ENCODE peak calls at places on chromosomes 1 and 21, in six cellular contexts. L is A549, W is H1, P is adrenal gland, T is K562, U is transverse colon. Q is an unnamed sample. For H3K4me1, the result is how much of the 10 kb centered on the place peaks cover.

GRCh38 chr1:81681570-81681969 is 119.2 kb upstream of the ADGRL2 start:
- DNase-seq in U (no peak), W (no peak), P (no peak), T (no peak), L (no peak), Q (peak)

GRCh38 chr1:206666954-206667353 is 17.8 kb upstream of the MAPKAPK2 start:
- DNase-seq in T (no peak), W (no peak), L (no peak), P (no peak), U (no peak), Q (no peak)

GRCh38 chr1:152462636-152463035 is 48.0 kb upstream of the LCE5A start:
- DNase-seq in W (no peak), L (no peak), U (no peak), P (no peak), T (no peak), Q (no peak)

GRCh38 chr1:244603498-244603897 is 49.4 kb upstream of the DESI2 start:
- DNase-seq in L (no peak), W (no peak), P (no peak), T (peak), U (no peak), Q (no peak)

GRCh38 chr1:243964915-243965314 is 86.2 kb upstream of the ZBTB18 start:
- DNase-seq in T (no peak), P (no peak), U (no peak), L (no peak), W (peak), Q (no peak)

GRCh38 chr1:111704776-111705175 is 34.4 kb downstream of the INKA2 start:
- DNase-seq in P (no peak), T (peak), L (no peak), W (no peak), U (no peak), Q (no peak)

GRCh38 chr1:233006582-233006981 is 56.2 kb downstream of the NTPCR start:
- DNase-seq in T (no peak), P (no peak), W (no peak), U (no peak), L (no peak), Q (no peak)

GRCh38 chr1:217747156-217747769 is 116.1 kb downstream of the SPATA17 start:
- DNase-seq in L (peak), T (peak), U (no peak), P (no peak), W (no peak), Q (no peak)

GRCh38 chr1:29767088-29767685 is 530.9 kb downstream of the PTPRU start:
- DNase-seq in L (no peak), U (no peak), W (no peak), P (no peak), T (no peak), Q (no peak)

GRCh38 chr21:46226146-46226545 is 2.4 kb downstream of the LSS start:
- DNase-seq in T (peak), P (no peak), L (no peak), W (no peak), U (no peak), Q (no peak)

GRCh38 chr1:171740987-171741871 is 636 bp downstream of the VAMP4 start:
- DNase-seq in P (peak), W (no peak), U (peak), T (peak), L (peak), Q (peak)

GRCh38 chr21:33895356-33895755 is 20.2 kb downstream of the ATP5PO start:
- DNase-seq in W (no peak), U (no peak), P (no peak), L (no peak), T (no peak), Q (no peak)

GRCh38 chr1:55559802-55560201 is 344.6 kb upstream of the USP24 start:
- DNase-seq in U (no peak), W (no peak), L (no peak), T (no peak), P (no peak), Q (no peak)

GRCh38 chr1:239288964-239289535 is 97.3 kb upstream of the CHRM3 start:
- DNase-seq in W (no peak), P (no peak), L (no peak), T (no peak), U (no peak), Q (no peak)

GRCh38 chr21:33761104-33762036 is 119.1 kb downstream of the ITSN1 start:
- DNase-seq in W (no peak), L (peak), T (peak), U (no peak), P (no peak), Q (no peak)

GRCh38 chr21:42568377-42568776 is 54.7 kb downstream of the SLC37A1 start:
- DNase-seq in P (peak), U (peak), T (no peak), L (no peak), W (no peak), Q (no peak)

DNA sequence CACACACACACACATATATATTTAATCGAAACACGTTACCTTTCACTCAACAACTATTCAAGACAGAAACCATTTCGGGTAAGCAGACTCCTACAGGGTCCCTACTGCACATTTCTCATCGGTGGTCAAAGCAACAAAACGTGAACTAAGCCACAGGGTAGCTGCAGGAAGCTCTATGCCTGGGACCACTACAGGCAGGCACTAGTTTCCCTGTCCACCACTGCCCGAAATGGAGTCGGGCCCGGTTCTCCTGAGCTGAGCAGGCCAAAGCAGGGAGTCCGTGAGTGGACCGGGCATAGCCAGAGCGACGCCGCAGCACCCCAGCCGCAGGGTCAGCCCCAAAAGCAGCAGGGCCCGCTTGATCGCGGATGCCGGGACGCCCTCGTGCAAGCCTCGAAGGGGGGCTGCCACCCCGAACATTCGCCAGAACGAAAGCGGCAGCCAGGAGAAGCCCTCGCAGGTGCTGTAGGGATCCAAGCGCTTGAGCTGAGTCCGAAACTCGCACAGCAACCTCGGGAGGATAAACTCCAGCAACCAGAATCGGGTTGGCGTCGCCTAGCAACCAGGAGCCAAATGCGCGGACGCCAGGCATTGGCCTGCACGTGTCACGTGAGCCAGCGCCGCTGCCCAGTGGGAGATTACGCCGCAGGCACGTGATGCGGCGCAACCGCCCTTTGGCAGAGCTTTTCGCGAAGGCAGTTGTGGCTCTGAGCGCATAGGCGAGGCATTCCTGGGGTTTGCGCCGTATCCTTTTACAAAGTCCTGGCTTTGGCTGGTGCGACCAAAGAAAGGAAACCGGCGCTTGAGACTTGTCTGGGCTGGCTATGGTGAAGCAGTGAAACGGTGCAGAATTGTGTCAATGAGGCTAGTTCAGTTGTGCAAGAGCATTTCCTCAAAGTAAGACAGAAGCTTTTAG is 13.9 kb upstream of the DDI2 start:
- DNase-seq in P (peak), L (peak), W (peak), T (peak), U (peak), Q (peak)
- TF ChIP-seq POLR2A in P (peak), L (peak), W (no peak), T (no peak), U (peak), Q (peak)

GRCh38 chr1:41663671-41664400 is 179.4 kb upstream of the EDN2 start:
- DNase-seq in T (no peak), U (no peak), L (no peak), P (no peak), W (no peak), Q (no peak)

GRCh38 chr1:41666991-41667631 is 182.6 kb upstream of the EDN2 start:
- DNase-seq in U (peak), P (no peak), L (no peak), W (no peak), T (no peak), Q (peak)

GRCh38 chr1:41664861-41665640 is 180.6 kb upstream of the EDN2 start:
- DNase-seq in P (no peak), T (no peak), W (no peak), U (no peak), L (peak), Q (peak)

GRCh38 chr1:41668967-41669366 is 184.5 kb upstream of the EDN2 start:
- DNase-seq in U (no peak), P (no peak), T (no peak), L (no peak), W (no peak), Q (no peak)

GRCh38 chr1:41665962-41666917 is 181.8 kb upstream of the EDN2 start:
- DNase-seq in T (no peak), P (no peak), U (no peak), W (no peak), L (no peak), Q (no peak)
- H3K4me1 ChIP-seq in T (under half), P (under half), U (under half), W (under half), L (under half), Q (under half)

GRCh38 chr1:150268706-150269403 is at the start of gene APH1A:
- DNase-seq in L (peak), T (peak), P (peak), W (peak), U (peak), Q (peak)
- TF ChIP-seq POLR2A in L (no peak), T (peak), P (no peak), W (no peak), U (peak), Q (peak)

DNA sequence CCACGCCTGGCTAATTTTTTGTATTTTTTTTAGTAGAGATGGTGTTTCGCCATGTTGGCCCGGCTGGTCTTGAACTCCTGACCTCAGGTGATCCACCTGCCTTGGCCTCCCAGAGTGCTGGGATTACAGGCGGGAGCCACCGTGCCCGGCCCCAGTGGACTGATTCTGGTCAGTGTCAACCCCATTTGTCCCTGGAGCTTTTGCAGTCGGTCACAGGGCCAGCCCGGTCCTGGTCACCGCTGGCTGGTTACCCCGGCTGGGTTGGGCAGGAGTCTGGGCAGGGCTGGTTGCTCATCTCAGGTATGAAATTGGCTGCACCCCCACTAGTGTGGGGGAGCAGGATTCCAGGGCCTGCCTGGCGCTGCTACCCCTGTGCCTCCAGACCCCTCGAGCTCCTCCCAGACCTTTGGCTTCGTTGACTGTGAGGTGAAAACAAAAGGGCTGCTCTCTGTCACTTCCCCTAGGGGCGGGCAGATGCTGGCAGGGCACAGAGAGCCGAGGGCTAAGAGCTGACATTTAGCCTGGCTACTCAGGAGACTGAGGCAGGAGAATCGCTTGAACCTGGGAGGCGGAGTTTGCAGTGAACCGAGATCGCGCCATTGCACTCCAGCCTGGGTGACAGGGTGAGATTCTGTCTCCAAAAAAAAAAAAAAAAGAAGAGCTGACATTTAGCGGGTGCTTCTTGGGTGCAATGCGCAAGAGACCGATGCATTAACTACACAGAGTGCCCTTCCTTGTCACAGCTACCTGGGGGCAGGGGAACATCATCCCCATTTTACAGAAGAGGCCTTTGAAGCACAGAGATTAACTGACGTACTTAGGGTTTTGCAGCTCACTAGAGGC is 10.6 kb downstream of the TNFRSF1B start:
- DNase-seq in U (no peak), P (no peak), T (no peak), W (no peak), L (no peak), Q (no peak)
- H3K4me1 ChIP-seq in U (under half), P (half or more), T (under half), W (under half), L (under half), Q (under half)

DNA sequence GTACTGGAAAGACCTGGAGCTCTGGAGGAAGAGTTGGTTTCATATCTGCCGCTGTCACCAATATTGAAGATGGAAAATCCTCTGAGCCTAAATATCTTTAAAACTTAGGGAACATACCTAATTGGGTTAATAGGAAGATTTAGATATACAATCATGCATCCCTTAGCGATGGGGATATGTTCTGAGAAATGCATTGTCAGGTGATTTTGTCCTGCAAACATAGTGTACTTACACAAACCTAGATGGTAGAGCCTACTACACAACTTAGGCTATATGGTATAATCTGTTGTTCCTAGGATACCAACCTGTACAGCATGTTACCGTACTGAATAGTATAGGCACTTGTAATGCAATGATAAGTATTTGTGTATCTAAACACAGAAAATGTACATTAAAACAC is 22.5 kb downstream of the YTHDF2 start:
- DNase-seq in L (no peak), W (no peak), T (no peak), P (no peak), U (no peak), Q (no peak)
- TF ChIP-seq POLR2A in L (no peak), W (no peak), T (no peak), P (no peak), U (no peak), Q (no peak)

GRCh38 chr1:150162582-150162861 is 12.8 kb downstream of the PLEKHO1 start:
- DNase-seq in L (no peak), P (no peak), T (no peak), U (no peak), W (peak), Q (no peak)

GRCh38 chr1:150162862-150163706 is 13.4 kb downstream of the PLEKHO1 start:
- DNase-seq in U (peak), P (peak), T (peak), L (no peak), W (peak), Q (peak)

GRCh38 chr1:150160964-150161626 is 11.4 kb downstream of the PLEKHO1 start:
- DNase-seq in W (no peak), T (no peak), P (no peak), L (no peak), U (no peak), Q (no peak)

GRCh38 chr1:150164224-150164623 is 14.5 kb downstream of the PLEKHO1 start:
- DNase-seq in W (no peak), T (no peak), U (no peak), L (no peak), P (no peak), Q (no peak)

GRCh38 chr1:150161747-150162581 is 12.2 kb downstream of the PLEKHO1 start:
- DNase-seq in L (no peak), P (no peak), T (peak), W (no peak), U (no peak), Q (no peak)
- H3K4me1 ChIP-seq in L (under half), P (half or more), T (half or more), W (under half), U (under half), Q (under half)

GRCh38 chr1:230978491-230979388 is at the start of the genes ARV1 and TTC13:
- DNase-seq in W (peak), U (peak), L (peak), P (peak), T (peak), Q (peak)
- TF ChIP-seq POLR2A in W (no peak), U (peak), L (peak), P (peak), T (peak), Q (peak)

GRCh38 chr1:68221001-68221970 is 11.0 kb downstream of the WLS start:
- DNase-seq in L (no peak), T (no peak), W (no peak), U (no peak), P (no peak), Q (peak)
- H3K4me1 ChIP-seq in L (under half), T (under half), W (under half), U (under half), P (under half), Q (under half)

DNA sequence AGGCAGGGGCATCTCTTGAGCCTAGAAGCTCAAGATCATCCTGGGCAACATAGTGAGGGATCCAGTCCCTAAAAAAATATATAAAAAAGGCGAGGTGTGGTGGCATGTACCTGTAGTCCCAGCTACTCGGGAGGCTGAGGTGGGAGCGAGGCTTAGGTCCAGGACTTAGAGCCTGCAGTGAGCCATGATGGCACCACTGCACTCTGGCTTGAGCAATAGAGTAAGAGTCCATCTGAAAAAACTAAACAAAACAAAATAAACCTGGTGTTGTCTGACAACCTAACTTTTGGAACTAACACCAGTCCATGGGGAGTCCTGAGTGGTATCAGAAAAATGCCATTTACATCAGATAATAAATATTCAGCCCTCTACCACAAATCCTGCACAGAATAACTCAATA is 110.1 kb upstream of the NRIP1 start:
- DNase-seq in T (no peak), W (no peak), L (no peak), P (no peak), U (no peak), Q (no peak)
- TF ChIP-seq POLR2A in T (no peak), W (no peak), L (no peak), P (no peak), U (no peak), Q (no peak)

GRCh38 chr1:226691257-226691656 is 47.8 kb downstream of the ITPKB start:
- DNase-seq in T (no peak), W (no peak), U (no peak), L (no peak), P (no peak), Q (no peak)

GRCh38 chr1:226692868-226693267 is 46.2 kb downstream of the ITPKB start:
- DNase-seq in U (no peak), W (no peak), T (no peak), P (no peak), L (no peak), Q (no peak)

GRCh38 chr1:226690460-226690982 is 48.6 kb downstream of the ITPKB start:
- DNase-seq in P (no peak), L (no peak), T (no peak), U (no peak), W (no peak), Q (peak)

GRCh38 chr1:226695335-226695900 is 43.7 kb downstream of the ITPKB start:
- DNase-seq in L (no peak), U (no peak), T (no peak), W (no peak), P (no peak), Q (no peak)

DNA sequence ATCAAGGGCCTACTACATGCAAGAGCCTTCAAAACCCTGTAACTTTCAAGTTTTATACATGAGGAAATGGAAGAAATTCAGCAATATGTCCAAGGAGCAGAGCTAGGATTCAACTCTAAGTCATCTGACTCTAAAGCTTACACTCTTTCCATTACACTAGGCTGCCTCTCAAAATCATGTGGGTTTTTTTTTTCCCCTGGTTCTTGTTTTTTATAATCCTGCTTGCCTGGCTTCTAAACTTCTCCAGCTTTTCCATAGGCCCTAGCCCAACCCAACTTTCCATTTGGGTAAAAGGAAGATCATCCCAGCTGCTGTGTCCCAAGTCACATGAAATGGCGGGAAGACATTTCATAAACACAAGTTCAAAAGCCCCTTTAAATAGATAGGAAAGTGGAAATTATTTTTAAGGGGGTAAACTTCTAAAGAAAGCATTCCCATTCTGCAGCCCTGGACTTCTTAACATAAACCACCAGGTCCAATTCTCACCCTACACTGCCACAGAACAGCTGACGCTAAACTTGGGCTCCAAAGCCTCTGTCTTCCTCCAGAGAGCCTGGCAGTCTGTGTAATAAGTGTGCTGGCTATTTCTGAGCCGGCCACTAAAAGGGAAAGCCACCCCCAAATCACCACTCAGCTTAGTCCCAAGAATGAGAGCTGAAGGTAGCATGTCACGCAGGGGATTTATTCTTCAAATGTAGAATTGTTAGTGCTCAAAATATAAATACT is 46.9 kb downstream of the ITPKB start:
- DNase-seq in T (no peak), W (no peak), P (no peak), U (no peak), L (no peak), Q (no peak)
- H3K4me1 ChIP-seq in T (under half), W (under half), P (under half), U (under half), L (under half), Q (under half)

Q was measured in prostate gland.